ENCODE peak calls at places on chromosomes 7 and 10, in four cellular contexts. J is SK-N-SH, K is GM12878, B is K562. I is an unnamed sample.
A peak's percentile ranks its signal among the peaks of the same experiment; 100 is the strongest.

GRCh38 chr10:4670737-4671136 is 155.3 kb upstream of the AKR1E2 start:
- DNase-seq in J (no peak), K (no peak), B (no peak), I (no peak)

GRCh38 chr10:84293574-84294016 is 34.8 kb upstream of the CCSER2 start:
- DNase-seq in J (peak; percentile 33), K (no peak), B (peak; percentile 92), I (no peak)

GRCh38 chr7:130821864-130822263 is 87.9 kb upstream of the KLF14 start:
- DNase-seq in J (no peak), K (no peak), B (no peak), I (no peak)

GRCh38 chr7:12670759-12671545 is 16.5 kb upstream of the ARL4A start:
- DNase-seq in J (no peak), K (no peak), B (no peak), I (no peak)

GRCh38 chr7:38306914-38307313 is 33.5 kb upstream of the TARP start:
- DNase-seq in J (no peak), K (no peak), B (no peak), I (no peak)

GRCh38 chr7:84847038-84847437 is 339.8 kb downstream of the SEMA3D start:
- DNase-seq in J (no peak), K (no peak), B (no peak), I (no peak)

GRCh38 chr10:98338896-98339295 is 70.9 kb upstream of the LOXL4 start:
- DNase-seq in J (no peak), K (no peak), B (no peak), I (no peak)

GRCh38 chr7:44449531-44449930 is 40.9 kb downstream of the NUDCD3 start:
- DNase-seq in J (no peak), K (no peak), B (no peak), I (no peak)

GRCh38 chr7:105429746-105430612 is 41.3 kb upstream of the SRPK2 start:
- DNase-seq in J (peak; percentile 55), K (no peak), B (peak; percentile 41), I (peak; percentile 20)

GRCh38 chr10:34835908-34836558 is 20.9 kb upstream of the PARD3 start:
- DNase-seq in J (no peak), K (peak; percentile 59), B (no peak), I (no peak)

GRCh38 chr10:77601488-77601887 is 36.1 kb downstream of the KCNMA1 start:
- DNase-seq in J (no peak), K (no peak), B (no peak), I (no peak)

GRCh38 chr7:115145512-115145911 is 223.6 kb downstream of the MDFIC start:
- DNase-seq in J (no peak), K (peak; percentile 15), B (no peak), I (no peak)
- TF ChIP-seq MAX in J (no peak), K (no peak), B (no peak), I (no peak)

GRCh38 chr10:121910673-121911420 is 17.0 kb downstream of the ATE1 start:
- DNase-seq in J (no peak), K (no peak), B (no peak), I (no peak)
- TF ChIP-seq USF1 in J (no peak), K (no peak), B (no peak), I (no peak)

DNA sequence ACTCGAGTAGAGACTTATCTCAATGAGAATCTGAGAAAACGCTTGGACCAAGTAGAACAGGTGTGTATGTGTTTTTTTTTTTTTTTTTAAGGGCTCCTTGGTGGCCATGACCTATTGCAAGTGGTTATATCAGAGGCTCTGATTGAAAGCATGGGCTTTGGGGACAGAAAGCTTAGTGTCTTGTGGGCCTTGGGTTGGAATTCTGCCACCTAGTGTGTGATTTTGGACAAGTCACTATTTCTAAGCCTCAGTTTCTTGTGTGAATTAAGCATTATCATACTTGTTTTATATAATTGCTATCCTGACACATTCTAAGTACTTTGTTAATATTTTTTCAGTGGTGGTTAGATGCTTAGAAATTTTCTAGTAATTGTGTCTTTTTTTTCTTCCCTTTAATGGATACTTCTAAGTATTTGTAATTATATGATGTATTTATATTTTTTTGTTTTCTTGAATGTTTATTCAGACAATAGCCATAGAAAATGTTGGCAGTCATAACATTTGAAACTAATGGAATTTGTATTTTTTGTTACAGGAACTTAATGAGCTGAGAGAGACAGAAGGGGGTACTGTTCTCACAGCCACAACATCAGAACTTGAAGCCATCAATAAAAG is 33.1 kb downstream of the SMC3 start:
- DNase-seq in J (peak; percentile 49), K (no peak), B (peak; percentile 21), I (no peak)
- TF ChIP-seq MAX in J (no peak), K (no peak), B (no peak), I (no peak)

GRCh38 chr7:76201732-76202665 is at the start of gene SRRM3:
- DNase-seq in J (peak; percentile 98), K (no peak), B (peak; percentile 92), I (peak; percentile 91)
- TF ChIP-seq USF1 in J (no peak), K (no peak), B (no peak), I (peak; percentile 67)

GRCh38 chr7:14195896-14196295 is 206.4 kb upstream of the ETV1 start:
- DNase-seq in J (no peak), K (no peak), B (no peak), I (no peak)

GRCh38 chr7:14196555-14196954 is 207.1 kb upstream of the ETV1 start:
- DNase-seq in J (no peak), K (no peak), B (no peak), I (no peak)

GRCh38 chr7:14195079-14195478 is 205.6 kb upstream of the ETV1 start:
- DNase-seq in J (no peak), K (no peak), B (no peak), I (no peak)

GRCh38 chr7:14197280-14197679 is 207.8 kb upstream of the ETV1 start:
- DNase-seq in J (no peak), K (no peak), B (no peak), I (no peak)

DNA sequence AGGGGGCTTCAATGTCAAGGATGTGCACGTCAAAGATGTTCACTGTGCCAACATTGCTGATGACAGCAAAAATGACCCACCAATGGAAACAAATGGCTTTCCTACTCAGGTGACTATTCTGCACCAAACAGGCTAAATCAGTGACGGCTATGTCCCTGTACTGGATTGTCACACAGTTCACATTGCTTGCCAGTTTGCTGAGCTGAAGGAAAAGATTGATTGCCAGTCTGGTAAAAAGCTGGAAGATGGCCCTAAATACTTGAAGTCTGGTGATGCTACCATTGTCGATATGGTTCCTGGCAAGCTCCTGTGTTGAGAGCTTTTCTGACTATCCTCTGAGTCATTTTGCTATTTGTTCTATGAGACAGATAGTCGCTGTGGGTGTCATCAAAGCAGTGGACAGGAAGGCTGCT is 202.2 kb upstream of the ETV1 start:
- DNase-seq in J (no peak), K (no peak), B (no peak), I (no peak)
- TF ChIP-seq MAX in J (no peak), K (no peak), B (no peak), I (no peak)

GRCh38 chr10:62261666-62262065 is 7.0 kb downstream of the RTKN2 start:
- DNase-seq in J (no peak), K (no peak), B (no peak), I (no peak)

GRCh38 chr10:62266147-62266546 is 2.5 kb downstream of the RTKN2 start:
- DNase-seq in J (no peak), K (no peak), B (no peak), I (no peak)

GRCh38 chr10:62264702-62265436 is 3.8 kb downstream of the RTKN2 start:
- DNase-seq in J (peak; percentile 65), K (no peak), B (peak; percentile 23), I (no peak)

GRCh38 chr10:62266611-62267010 is 2.0 kb downstream of the RTKN2 start:
- DNase-seq in J (no peak), K (no peak), B (no peak), I (no peak)

DNA sequence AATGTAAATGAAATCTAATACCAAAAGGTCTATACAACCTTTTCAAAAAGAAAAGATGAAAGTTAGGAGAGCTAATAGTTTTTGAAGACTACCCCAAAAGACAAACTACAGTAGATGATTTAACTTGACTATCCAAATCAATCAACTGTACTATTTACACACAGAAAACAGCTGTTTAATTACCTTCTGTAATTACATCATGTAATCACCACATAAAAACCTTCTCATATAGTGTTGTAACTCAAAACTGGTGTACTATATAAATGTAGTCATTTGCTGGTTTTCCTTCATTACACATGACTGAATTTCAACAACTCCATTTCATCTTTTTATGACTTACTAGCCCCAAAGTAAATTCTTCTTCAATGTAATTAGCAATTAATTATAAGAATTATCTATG is 4.5 kb downstream of the RTKN2 start:
- DNase-seq in J (no peak), K (no peak), B (no peak), I (no peak)
- TF ChIP-seq USF1 in J (no peak), K (no peak), B (no peak), I (no peak)

GRCh38 chr7:98737176-98737575 is 120.1 kb downstream of the NPTX2 start:
- DNase-seq in J (no peak), K (no peak), B (no peak), I (no peak)

GRCh38 chr7:98735801-98736200 is 118.7 kb downstream of the NPTX2 start:
- DNase-seq in J (no peak), K (no peak), B (no peak), I (no peak)

GRCh38 chr7:98730331-98730730 is 113.2 kb downstream of the NPTX2 start:
- DNase-seq in J (no peak), K (no peak), B (no peak), I (peak; percentile 41)

GRCh38 chr7:98731651-98732050 is 114.6 kb downstream of the NPTX2 start:
- DNase-seq in J (no peak), K (no peak), B (no peak), I (no peak)

DNA sequence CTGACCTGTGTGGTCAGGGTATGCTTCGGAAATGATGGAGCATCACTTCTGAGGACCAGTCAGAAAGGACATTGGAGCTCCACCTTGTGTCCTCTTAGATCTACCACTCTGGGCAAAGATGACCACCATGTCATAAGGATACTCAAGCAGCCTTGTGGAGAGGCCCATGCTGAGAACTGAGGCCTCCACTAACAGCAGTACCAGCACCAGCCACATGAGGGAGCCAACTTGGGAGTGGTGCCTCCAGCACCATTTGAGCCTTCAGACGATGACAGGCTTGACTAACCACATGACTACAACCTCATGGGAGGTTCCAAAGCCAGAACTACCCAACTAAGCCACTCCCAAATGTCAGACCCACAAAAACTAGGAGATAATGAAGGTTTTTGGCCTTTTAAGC is 116.0 kb downstream of the NPTX2 start:
- DNase-seq in J (peak; percentile 55), K (peak; percentile 20), B (peak; percentile 91), I (peak; percentile 87)
- TF ChIP-seq MAX in J (no peak), K (no peak), B (no peak), I (no peak)